ENCODE peak calls at places on chromosomes 12 and 14, in eight cellular contexts. One of them, this sample, is unnamed.

GRCh38 chr12:69284131-69284530 is 44.8 kb downstream of the CPSF6 start:
- DNase-seq in adrenal gland: peak; percentile 85
- DNase-seq in transverse colon: peak; percentile 69
- DNase-seq in psoas muscle: peak; percentile 80
- DNase-seq in mesothelial cell of epicardium: peak; percentile 28
- DNase-seq in heart left ventricle: peak; percentile 71
- DNase-seq in tibial nerve: peak; percentile 55
- DNase-seq in astrocyte of the spinal cord: peak; percentile 77
- DNase-seq in this sample: no peak

GRCh38 chr14:55747186-55747585 is 167.2 kb downstream of the KTN1 start:
- DNase-seq in astrocyte of the spinal cord: no peak
- DNase-seq in mesothelial cell of epicardium: no peak
- DNase-seq in transverse colon: no peak
- DNase-seq in adrenal gland: no peak
- DNase-seq in heart left ventricle: no peak
- DNase-seq in tibial nerve: no peak
- DNase-seq in psoas muscle: no peak
- DNase-seq in this sample: no peak

GRCh38 chr12:25384954-25385216 is 134.2 kb upstream of the KRAS start:
- DNase-seq in psoas muscle: no peak
- DNase-seq in transverse colon: no peak
- DNase-seq in astrocyte of the spinal cord: no peak
- DNase-seq in mesothelial cell of epicardium: no peak
- DNase-seq in tibial nerve: no peak
- DNase-seq in adrenal gland: no peak
- DNase-seq in heart left ventricle: no peak
- DNase-seq in this sample: no peak

GRCh38 chr14:57058319-57058718 is 210.4 kb downstream of the EXOC5 start:
- DNase-seq in adrenal gland: no peak
- DNase-seq in psoas muscle: no peak
- DNase-seq in heart left ventricle: no peak
- DNase-seq in astrocyte of the spinal cord: no peak
- DNase-seq in tibial nerve: no peak
- DNase-seq in mesothelial cell of epicardium: no peak
- DNase-seq in transverse colon: no peak
- DNase-seq in this sample: no peak

GRCh38 chr12:124259168-124260066 is 35.5 kb upstream of the RFLNA start:
- DNase-seq in mesothelial cell of epicardium: no peak
- DNase-seq in astrocyte of the spinal cord: no peak
- DNase-seq in adrenal gland: peak; percentile 29
- DNase-seq in tibial nerve: no peak
- DNase-seq in transverse colon: no peak
- DNase-seq in heart left ventricle: no peak
- DNase-seq in psoas muscle: no peak
- DNase-seq in this sample: no peak

GRCh38 chr14:54854181-54854580 is 48.4 kb downstream of the GCH1 start:
- DNase-seq in heart left ventricle: no peak
- DNase-seq in psoas muscle: no peak
- DNase-seq in adrenal gland: no peak
- DNase-seq in tibial nerve: no peak
- DNase-seq in astrocyte of the spinal cord: no peak
- DNase-seq in transverse colon: no peak
- DNase-seq in mesothelial cell of epicardium: no peak
- DNase-seq in this sample: no peak

GRCh38 chr14:86938356-86938755 is 1054.6 kb downstream of the GALC start:
- DNase-seq in psoas muscle: no peak
- DNase-seq in heart left ventricle: no peak
- DNase-seq in tibial nerve: no peak
- DNase-seq in transverse colon: no peak
- DNase-seq in mesothelial cell of epicardium: no peak
- DNase-seq in adrenal gland: no peak
- DNase-seq in astrocyte of the spinal cord: no peak
- DNase-seq in this sample: no peak

GRCh38 chr14:26966942-26967341 is 369.1 kb upstream of the NOVA1 start:
- DNase-seq in tibial nerve: peak; percentile 71
- DNase-seq in astrocyte of the spinal cord: peak; percentile 13
- DNase-seq in mesothelial cell of epicardium: no peak
- DNase-seq in transverse colon: no peak
- DNase-seq in heart left ventricle: no peak
- DNase-seq in adrenal gland: no peak
- DNase-seq in psoas muscle: no peak
- DNase-seq in this sample: no peak

GRCh38 chr14:85483652-85484051 is 46.3 kb upstream of the FLRT2 start:
- DNase-seq in mesothelial cell of epicardium: no peak
- DNase-seq in transverse colon: no peak
- DNase-seq in adrenal gland: no peak
- DNase-seq in psoas muscle: no peak
- DNase-seq in tibial nerve: no peak
- DNase-seq in astrocyte of the spinal cord: no peak
- DNase-seq in heart left ventricle: no peak
- DNase-seq in this sample: no peak

GRCh38 chr12:31714406-31715271 is 14.2 kb downstream of the AMN1 start:
- DNase-seq in adrenal gland: no peak
- DNase-seq in tibial nerve: no peak
- DNase-seq in mesothelial cell of epicardium: no peak
- DNase-seq in psoas muscle: no peak
- DNase-seq in heart left ventricle: no peak
- DNase-seq in astrocyte of the spinal cord: no peak
- DNase-seq in transverse colon: no peak
- DNase-seq in this sample: no peak

GRCh38 chr14:91230363-91231035 is 14.0 kb downstream of the GPR68 start:
- DNase-seq in heart left ventricle: no peak
- DNase-seq in tibial nerve: no peak
- DNase-seq in astrocyte of the spinal cord: peak; percentile 53
- DNase-seq in transverse colon: no peak
- DNase-seq in mesothelial cell of epicardium: no peak
- DNase-seq in adrenal gland: no peak
- DNase-seq in psoas muscle: no peak
- DNase-seq in this sample: no peak

GRCh38 chr12:67534671-67535070 is 113.9 kb upstream of the DYRK2 start:
- DNase-seq in heart left ventricle: no peak
- DNase-seq in transverse colon: no peak
- DNase-seq in tibial nerve: no peak
- DNase-seq in mesothelial cell of epicardium: no peak
- DNase-seq in adrenal gland: peak; percentile 54
- DNase-seq in astrocyte of the spinal cord: peak; percentile 96
- DNase-seq in psoas muscle: no peak
- DNase-seq in this sample: no peak

GRCh38 chr14:68110989-68111704 is 291.6 kb downstream of the RAD51B start:
- DNase-seq in tibial nerve: no peak
- DNase-seq in astrocyte of the spinal cord: peak; percentile 37
- DNase-seq in transverse colon: no peak
- DNase-seq in mesothelial cell of epicardium: no peak
- DNase-seq in heart left ventricle: no peak
- DNase-seq in psoas muscle: no peak
- DNase-seq in adrenal gland: no peak
- DNase-seq in this sample: no peak

GRCh38 chr12:28893365-28893764 is 255.7 kb upstream of the FAR2 start:
- DNase-seq in adrenal gland: no peak
- DNase-seq in tibial nerve: no peak
- DNase-seq in heart left ventricle: no peak
- DNase-seq in transverse colon: no peak
- DNase-seq in astrocyte of the spinal cord: no peak
- DNase-seq in psoas muscle: no peak
- DNase-seq in mesothelial cell of epicardium: no peak
- DNase-seq in this sample: no peak

GRCh38 chr12:99386907-99387306 is 260.6 kb upstream of the GARIN6 start:
- DNase-seq in heart left ventricle: no peak
- DNase-seq in mesothelial cell of epicardium: no peak
- DNase-seq in transverse colon: no peak
- DNase-seq in psoas muscle: no peak
- DNase-seq in astrocyte of the spinal cord: peak; percentile 47
- DNase-seq in tibial nerve: no peak
- DNase-seq in adrenal gland: no peak
- DNase-seq in this sample: no peak

GRCh38 chr12:92085040-92085439 is 60.6 kb downstream of the BTG1 start:
- DNase-seq in tibial nerve: no peak
- DNase-seq in astrocyte of the spinal cord: no peak
- DNase-seq in adrenal gland: no peak
- DNase-seq in mesothelial cell of epicardium: no peak
- DNase-seq in heart left ventricle: no peak
- DNase-seq in psoas muscle: no peak
- DNase-seq in transverse colon: no peak
- DNase-seq in this sample: no peak

GRCh38 chr14:94001501-94002396 is 4.6 kb downstream of the CCDC197 start:
- DNase-seq in adrenal gland: peak; percentile 69
- DNase-seq in transverse colon: peak; percentile 59
- DNase-seq in tibial nerve: peak; percentile 48
- DNase-seq in heart left ventricle: peak; percentile 52
- DNase-seq in mesothelial cell of epicardium: no peak
- DNase-seq in astrocyte of the spinal cord: peak; percentile 65
- DNase-seq in psoas muscle: peak; percentile 57
- DNase-seq in this sample: peak; percentile 83

GRCh38 chr14:34554540-34555250 is 15.2 kb upstream of the EAPP start:
- DNase-seq in astrocyte of the spinal cord: no peak
- DNase-seq in adrenal gland: peak; percentile 3
- DNase-seq in heart left ventricle: no peak
- DNase-seq in mesothelial cell of epicardium: no peak
- DNase-seq in psoas muscle: no peak
- DNase-seq in transverse colon: no peak
- DNase-seq in tibial nerve: peak; percentile 19
- DNase-seq in this sample: peak; percentile 57

GRCh38 chr14:68246074-68246980 is 426.7 kb downstream of the RAD51B start:
- DNase-seq in tibial nerve: no peak
- DNase-seq in adrenal gland: no peak
- DNase-seq in astrocyte of the spinal cord: peak; percentile 32
- DNase-seq in psoas muscle: no peak
- DNase-seq in heart left ventricle: peak; percentile 22
- DNase-seq in mesothelial cell of epicardium: no peak
- DNase-seq in transverse colon: no peak
- DNase-seq in this sample: no peak

GRCh38 chr12:84550518-84550917 is 362.1 kb downstream of the SLC6A15 start:
- DNase-seq in transverse colon: no peak
- DNase-seq in adrenal gland: no peak
- DNase-seq in astrocyte of the spinal cord: no peak
- DNase-seq in mesothelial cell of epicardium: no peak
- DNase-seq in tibial nerve: no peak
- DNase-seq in heart left ventricle: no peak
- DNase-seq in psoas muscle: no peak
- DNase-seq in this sample: no peak
- TF ChIP-seq CTCF in transverse colon: no peak
- TF ChIP-seq CTCF in adrenal gland: no peak
- TF ChIP-seq CTCF in astrocyte of the spinal cord: no peak
- TF ChIP-seq CTCF in mesothelial cell of epicardium: no peak
- TF ChIP-seq CTCF in tibial nerve: no peak
- TF ChIP-seq CTCF in heart left ventricle: no peak
- TF ChIP-seq CTCF in psoas muscle: no peak
- TF ChIP-seq CTCF in this sample: no peak

DNA sequence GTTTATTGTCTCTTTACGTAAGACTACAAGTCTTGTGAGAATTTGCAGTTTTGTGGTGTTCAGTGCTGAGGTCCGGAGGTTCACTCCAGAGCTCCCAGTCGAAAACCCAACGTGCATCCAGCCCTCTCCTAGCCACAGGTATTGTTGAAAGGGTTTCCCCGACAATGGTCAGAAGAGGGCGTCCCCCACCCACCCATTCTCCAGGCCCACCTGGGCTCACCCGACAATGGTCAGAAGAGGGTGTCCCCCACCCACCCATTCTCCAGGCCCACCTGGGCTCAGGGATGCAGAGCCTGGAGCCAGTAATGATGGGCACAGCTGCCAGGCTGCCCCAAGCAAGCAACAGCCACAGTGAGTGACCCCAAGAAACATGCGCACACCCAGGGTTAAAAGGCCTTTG is 126.8 kb upstream of the EVL start:
- DNase-seq in tibial nerve: no peak
- DNase-seq in adrenal gland: no peak
- DNase-seq in transverse colon: no peak
- DNase-seq in heart left ventricle: no peak
- DNase-seq in psoas muscle: no peak
- DNase-seq in astrocyte of the spinal cord: no peak
- DNase-seq in mesothelial cell of epicardium: no peak
- DNase-seq in this sample: no peak
- TF ChIP-seq CTCF in tibial nerve: no peak
- TF ChIP-seq CTCF in adrenal gland: no peak
- TF ChIP-seq CTCF in transverse colon: no peak
- TF ChIP-seq CTCF in heart left ventricle: no peak
- TF ChIP-seq CTCF in psoas muscle: no peak
- TF ChIP-seq CTCF in astrocyte of the spinal cord: no peak
- TF ChIP-seq CTCF in mesothelial cell of epicardium: no peak
- TF ChIP-seq CTCF in this sample: no peak

DNA sequence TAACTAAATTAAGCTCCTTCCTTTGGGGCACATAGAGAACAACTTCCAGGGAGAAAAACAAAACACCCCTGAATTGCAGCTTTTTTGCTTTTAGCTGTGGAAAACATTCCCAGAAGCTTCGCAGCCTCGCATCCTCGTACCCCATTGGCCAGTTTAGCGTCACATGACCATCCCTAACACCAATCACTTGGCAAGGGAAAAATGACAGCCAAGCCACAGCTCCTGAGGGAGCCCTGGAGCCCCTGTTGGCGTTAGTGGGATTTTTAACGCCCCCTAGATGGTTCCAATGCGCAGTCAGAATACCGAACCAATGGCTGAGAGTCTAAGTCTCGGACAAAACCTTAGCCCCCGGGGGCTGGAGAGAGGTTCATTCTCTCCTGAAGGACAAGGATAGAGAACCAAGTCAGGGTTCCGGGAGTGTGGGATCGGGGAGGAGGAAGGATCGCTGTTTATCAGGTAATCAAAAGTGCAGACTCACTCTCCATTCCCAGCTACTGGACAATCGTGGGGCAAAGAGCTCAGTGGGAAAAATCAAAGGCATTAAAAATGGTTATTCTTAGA is 135.6 kb upstream of the HIF1A start:
- DNase-seq in transverse colon: no peak
- DNase-seq in adrenal gland: no peak
- DNase-seq in psoas muscle: no peak
- DNase-seq in mesothelial cell of epicardium: no peak
- DNase-seq in heart left ventricle: no peak
- DNase-seq in tibial nerve: no peak
- DNase-seq in astrocyte of the spinal cord: no peak
- DNase-seq in this sample: no peak
- TF ChIP-seq CTCF in transverse colon: no peak
- TF ChIP-seq CTCF in adrenal gland: no peak
- TF ChIP-seq CTCF in psoas muscle: no peak
- TF ChIP-seq CTCF in mesothelial cell of epicardium: no peak
- TF ChIP-seq CTCF in heart left ventricle: no peak
- TF ChIP-seq CTCF in tibial nerve: no peak
- TF ChIP-seq CTCF in astrocyte of the spinal cord: no peak
- TF ChIP-seq CTCF in this sample: no peak

DNA sequence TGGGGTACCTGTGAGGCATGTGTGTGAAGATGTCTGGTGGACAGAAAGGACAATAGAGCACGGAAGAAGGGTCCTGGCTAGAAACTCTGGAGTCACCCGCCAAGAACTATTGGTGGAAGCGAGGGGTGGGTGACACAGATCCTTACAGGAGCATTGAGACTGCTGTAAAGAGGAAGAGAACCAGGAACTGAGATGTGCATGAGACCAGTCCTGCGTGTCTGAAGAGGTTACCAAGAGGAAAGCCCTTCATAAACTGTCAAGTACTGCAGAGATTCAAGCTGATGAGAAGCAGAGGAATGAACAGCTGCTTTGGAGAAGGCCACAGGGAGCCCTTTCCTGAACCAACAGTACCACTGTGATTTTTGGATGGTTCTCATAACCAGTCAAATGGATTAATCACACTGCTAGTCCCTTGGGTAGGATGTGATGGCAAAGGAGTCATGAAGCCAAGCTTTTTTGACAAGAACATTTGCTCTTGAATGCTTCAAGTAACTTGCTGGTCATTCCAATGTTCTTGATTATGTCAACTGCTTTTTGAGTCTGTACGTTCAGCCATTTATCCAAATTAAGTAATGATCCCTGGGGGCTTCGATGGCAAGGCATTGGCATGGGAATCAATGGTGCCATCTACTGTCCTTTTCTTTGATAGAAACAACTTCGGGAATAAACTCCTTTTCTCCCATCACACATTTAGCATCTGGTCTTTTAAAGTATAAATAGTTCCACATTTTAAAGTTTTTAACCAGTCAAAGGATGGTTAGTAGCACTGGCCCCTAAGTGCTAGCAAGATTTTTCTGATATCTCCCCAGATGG is 42.9 kb downstream of the GPR135 start:
- DNase-seq in transverse colon: no peak
- DNase-seq in mesothelial cell of epicardium: no peak
- DNase-seq in astrocyte of the spinal cord: no peak
- DNase-seq in adrenal gland: no peak
- DNase-seq in tibial nerve: no peak
- DNase-seq in heart left ventricle: no peak
- DNase-seq in psoas muscle: no peak
- DNase-seq in this sample: no peak
- TF ChIP-seq CTCF in transverse colon: no peak
- TF ChIP-seq CTCF in mesothelial cell of epicardium: no peak
- TF ChIP-seq CTCF in astrocyte of the spinal cord: peak; percentile 18
- TF ChIP-seq CTCF in adrenal gland: no peak
- TF ChIP-seq CTCF in tibial nerve: no peak
- TF ChIP-seq CTCF in heart left ventricle: peak; percentile 13
- TF ChIP-seq CTCF in psoas muscle: no peak
- TF ChIP-seq CTCF in this sample: peak; percentile 21

This sample was measured in D721Med.